ENCODE peak calls at places on chromosome 15, in nine cellular contexts. H is fibroblast of mammary gland; R is upper lobe of right lung; K is AG09309; V is natural killer cell; Y is cardiac fibroblast; L is CD4-positive, alpha-beta T cell; O is hepatocyte; U is mesothelial cell of epicardium. G is an unnamed sample.

GRCh38 chr15:50685191-50685975 is 1.2 kb downstream of the TRPM7 start:
- DNase-seq in K (no peak), Y (peak), U (no peak), O (no peak), R (no peak), V (no peak), H (no peak), L (no peak), G (no peak)

GRCh38 chr15:90159213-90159612 is 41.9 kb upstream of the SEMA4B start:
- DNase-seq in U (no peak), K (no peak), R (no peak), H (no peak), V (no peak), L (no peak), O (no peak), Y (no peak), G (no peak)

GRCh38 chr15:63388511-63388910 is 6.9 kb upstream of the CA12 start:
- DNase-seq in O (no peak), K (no peak), U (no peak), V (no peak), R (no peak), Y (no peak), L (no peak), H (no peak), G (no peak)

GRCh38 chr15:92226020-92226612 is 167.6 kb upstream of the ST8SIA2 start:
- DNase-seq in H (peak), V (no peak), O (peak), U (no peak), Y (peak), K (peak), R (no peak), L (no peak), G (no peak)

GRCh38 chr15:20344601-20345400 is 196.8 kb downstream of the GOLGA6L6 start:
- DNase-seq in K (no peak), H (no peak), Y (no peak), U (peak), R (peak), O (peak), L (no peak), V (peak), G (peak)

GRCh38 chr15:35833590-35833989 is 287.6 kb upstream of the DPH6 start:
- DNase-seq in R (no peak), U (no peak), Y (no peak), O (no peak), V (no peak), H (peak), L (no peak), K (no peak), G (no peak)

GRCh38 chr15:29935296-29936020 is 113.2 kb upstream of the TJP1 start:
- DNase-seq in L (no peak), O (no peak), U (no peak), R (no peak), Y (no peak), V (no peak), H (peak), K (no peak), G (no peak)

GRCh38 chr15:51874751-51875644 is 45.5 kb downstream of the TMOD3 start:
- DNase-seq in L (no peak), K (peak), U (no peak), R (no peak), V (no peak), O (peak), H (peak), Y (peak), G (no peak)

GRCh38 chr15:44861917-44862316 is 94.6 kb upstream of the TERB2 start:
- DNase-seq in O (no peak), K (no peak), R (no peak), V (no peak), L (no peak), U (no peak), Y (no peak), H (no peak), G (no peak)

GRCh38 chr15:82980986-82981385 is 5.0 kb upstream of the RAMAC start:
- DNase-seq in K (no peak), R (no peak), U (no peak), O (no peak), Y (no peak), V (no peak), H (no peak), L (no peak), G (no peak)

GRCh38 chr15:47801522-47801921 is 84.2 kb downstream of the SEMA6D start:
- DNase-seq in L (no peak), O (no peak), Y (no peak), R (no peak), U (no peak), H (no peak), V (no peak), K (no peak), G (no peak)

GRCh38 chr15:29143293-29143692 is 126.3 kb downstream of the NSMCE3 start:
- DNase-seq in L (no peak), K (no peak), U (no peak), V (no peak), R (no peak), O (no peak), H (no peak), Y (no peak), G (no peak)

GRCh38 chr15:56957812-56958406 is 39.5 kb downstream of the TCF12 start:
- DNase-seq in H (no peak), L (no peak), Y (no peak), O (peak), R (no peak), K (no peak), U (no peak), V (no peak), G (no peak)

DNA sequence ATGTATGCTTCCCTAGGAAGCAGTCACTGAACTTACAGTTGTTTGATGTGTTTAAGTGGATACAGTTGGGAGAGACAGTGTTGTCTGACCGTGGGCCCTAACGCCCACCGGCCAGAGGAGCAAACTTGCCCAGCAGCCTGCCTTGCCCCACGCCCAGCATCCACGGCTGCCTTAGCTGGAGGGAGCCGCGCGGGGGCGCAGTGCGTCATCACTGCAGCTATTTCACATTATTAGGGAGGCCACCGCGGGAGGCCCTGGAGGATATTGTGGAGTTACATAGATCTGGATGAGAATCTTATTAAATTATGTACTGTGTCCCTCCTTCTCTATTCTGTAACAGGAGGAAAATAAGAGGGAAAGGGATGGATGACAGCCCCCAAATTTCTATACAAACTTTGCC is 267.2 kb downstream of the GABRG3 start:
- DNase-seq in L (no peak), O (no peak), H (no peak), Y (no peak), R (no peak), U (no peak), K (no peak), V (no peak), G (no peak)
- TF ChIP-seq CTCF in L (no peak), O (no peak), H (peak), Y (no peak), R (no peak), U (no peak), K (no peak), V (no peak), G (no peak)

DNA sequence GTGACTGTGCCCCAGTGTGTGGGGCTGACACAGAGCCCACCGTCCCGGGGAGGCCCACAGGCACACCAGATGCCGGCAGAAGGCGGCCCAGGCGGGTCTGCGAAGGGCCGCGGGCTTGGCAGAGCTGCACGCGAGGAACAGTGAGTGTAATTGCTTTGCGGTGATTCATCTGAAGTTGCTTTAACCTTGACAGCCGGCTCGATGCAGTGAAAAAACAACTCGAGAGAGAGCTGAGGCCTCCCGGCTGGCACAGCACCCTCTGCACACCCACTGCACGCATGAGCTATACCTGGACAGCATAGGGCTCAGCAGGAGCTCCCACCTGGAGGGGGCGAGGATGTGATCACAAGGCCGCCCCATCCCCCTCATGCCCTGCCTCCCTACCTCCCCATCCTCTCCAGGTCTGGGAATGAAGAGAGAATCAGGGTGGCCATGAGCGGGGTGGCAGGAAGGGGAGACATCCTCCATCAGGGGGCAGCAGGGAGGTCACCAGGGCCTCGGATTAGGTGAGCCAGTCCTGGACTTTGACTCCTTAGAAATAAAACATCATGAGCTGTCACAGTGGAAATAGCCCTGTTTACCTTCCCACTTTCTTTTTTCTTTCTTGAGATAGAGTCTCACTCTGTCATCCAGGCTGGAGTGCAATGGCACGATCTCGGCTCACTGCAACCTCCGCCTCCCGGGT is 172.6 kb downstream of the MEGF11 start:
- DNase-seq in Y (peak), R (peak), K (no peak), O (peak), U (no peak), V (no peak), H (peak), L (no peak), G (no peak)
- TF ChIP-seq CTCF in Y (no peak), R (no peak), K (no peak), O (peak), U (no peak), V (no peak), H (no peak), L (no peak), G (no peak)

DNA sequence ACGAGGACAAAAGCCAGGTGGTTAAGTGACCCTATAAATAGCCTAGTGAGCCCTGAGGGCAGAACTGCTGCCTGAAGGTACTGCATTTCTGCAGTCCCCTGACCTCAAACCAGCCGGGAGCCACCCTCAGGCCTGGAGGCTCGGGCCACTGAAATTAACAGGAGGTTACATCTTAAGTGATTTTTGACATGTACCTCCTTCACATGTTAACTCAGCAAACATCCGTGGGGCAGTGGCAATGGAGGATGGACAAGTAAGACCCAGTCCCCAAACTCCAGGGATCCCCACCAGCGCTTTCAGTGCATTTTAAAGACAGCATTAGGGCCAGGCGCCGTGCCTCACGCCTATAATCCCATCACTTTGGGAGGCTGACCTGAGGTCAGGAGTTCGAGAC is 26.2 kb downstream of the PSTPIP1 start:
- DNase-seq in O (no peak), U (no peak), V (no peak), R (no peak), K (no peak), Y (no peak), L (no peak), H (no peak), G (no peak)
- TF ChIP-seq CTCF in O (no peak), U (no peak), V (no peak), R (no peak), K (no peak), Y (no peak), L (no peak), H (no peak), G (no peak)

GRCh38 chr15:79065361-79065743 is 25.2 kb downstream of the RASGRF1 start:
- DNase-seq in O (no peak), U (no peak), L (no peak), K (no peak), H (no peak), R (no peak), Y (no peak), V (no peak), G (no peak)

GRCh38 chr15:79066391-79067090 is 24.0 kb downstream of the RASGRF1 start:
- DNase-seq in Y (no peak), L (no peak), O (no peak), R (no peak), H (no peak), K (no peak), V (no peak), U (no peak), G (no peak)

GRCh38 chr15:79064496-79064895 is 26.1 kb downstream of the RASGRF1 start:
- DNase-seq in R (no peak), Y (no peak), K (no peak), U (no peak), V (no peak), H (no peak), O (no peak), L (no peak), G (no peak)

GRCh38 chr15:79067434-79067833 is 23.1 kb downstream of the RASGRF1 start:
- DNase-seq in H (no peak), O (peak), Y (no peak), U (no peak), V (no peak), L (no peak), K (no peak), R (no peak), G (no peak)

GRCh38 chr15:79065744-79066376 is 24.7 kb downstream of the RASGRF1 start:
- DNase-seq in L (no peak), O (no peak), R (no peak), Y (no peak), U (no peak), K (no peak), V (no peak), H (no peak), G (no peak)
- TF ChIP-seq CTCF in L (no peak), O (no peak), R (no peak), Y (no peak), U (no peak), K (no peak), V (no peak), H (no peak), G (no peak)

DNA sequence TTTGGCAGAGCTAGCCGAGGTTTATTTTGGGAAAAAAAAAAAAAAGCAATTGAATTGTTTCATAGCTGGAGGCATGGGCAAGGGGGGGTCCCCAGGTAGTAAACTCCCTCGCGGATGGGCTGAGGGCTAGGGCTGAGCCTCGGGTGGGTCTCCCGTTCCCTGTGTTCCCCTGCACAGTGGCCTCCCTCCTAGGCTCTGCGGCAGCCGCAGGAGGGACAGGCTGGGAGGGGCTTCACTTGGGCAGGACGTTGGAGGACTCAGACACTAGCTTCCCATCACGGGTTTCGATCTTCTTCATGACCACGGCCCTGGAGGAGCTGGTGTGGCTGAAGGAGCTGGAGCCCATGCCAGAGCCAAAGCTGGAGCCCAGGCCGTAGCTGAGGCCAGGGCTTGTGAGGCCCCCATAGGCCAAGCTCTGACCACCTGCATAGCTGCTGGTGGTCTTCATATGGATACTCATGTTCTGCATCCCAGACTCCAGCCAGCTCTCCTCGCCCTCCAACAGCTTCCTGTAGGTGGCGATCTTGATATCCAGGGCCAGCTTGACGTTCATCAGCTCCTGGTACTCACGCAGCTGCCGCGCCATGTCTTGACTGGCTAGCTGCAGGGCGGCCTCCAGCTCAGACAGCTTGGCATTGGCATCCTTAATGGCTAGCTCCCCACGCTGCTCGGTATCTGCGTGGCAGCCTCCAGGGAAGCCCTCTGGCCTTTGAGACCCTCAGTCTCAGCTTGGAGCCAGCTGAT is 64.0 kb upstream of the CDAN1 start:
- DNase-seq in V (no peak), O (no peak), H (no peak), R (no peak), Y (no peak), U (no peak), K (no peak), L (no peak), G (no peak)
- TF ChIP-seq CTCF in V (no peak), O (no peak), H (no peak), R (peak), Y (no peak), U (no peak), K (no peak), L (no peak), G (no peak)

DNA sequence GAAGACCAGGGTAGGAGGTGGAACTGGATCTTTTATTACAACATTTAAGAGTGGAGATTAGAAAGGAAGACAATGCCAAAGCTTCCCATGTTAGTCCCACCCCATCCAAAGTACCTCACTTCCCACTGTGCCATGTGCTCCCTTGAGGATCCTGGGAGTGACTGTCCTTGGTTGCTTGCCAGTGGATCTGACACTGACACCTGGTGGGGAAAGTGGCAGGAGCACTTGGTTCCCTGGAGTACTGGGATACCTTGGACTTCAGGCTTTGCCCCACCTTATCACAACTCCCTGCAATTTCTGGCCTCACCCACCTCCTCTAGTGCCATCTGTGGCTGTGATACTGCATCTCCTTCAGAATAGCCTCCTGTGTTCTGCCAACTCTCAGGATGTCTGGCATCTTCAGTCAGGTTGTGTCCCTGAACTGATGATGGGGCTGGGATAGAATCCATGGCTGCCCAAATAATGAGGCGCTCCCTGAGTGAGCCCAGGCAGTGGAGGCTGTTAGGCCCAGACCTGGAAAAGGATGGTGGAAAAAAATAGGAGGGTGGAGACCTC is 1.3 kb downstream of the ELL3 start:
- DNase-seq in O (peak), V (no peak), U (no peak), Y (no peak), H (peak), K (no peak), L (no peak), R (peak), G (no peak)
- TF ChIP-seq CTCF in O (peak), V (no peak), U (no peak), Y (peak), H (peak), K (peak), L (no peak), R (peak), G (no peak)

GRCh38 chr15:68277605-68278344 is at the start of gene FEM1B:
- DNase-seq in L (peak), R (peak), O (peak), Y (peak), V (peak), H (peak), K (peak), U (peak), G (peak)
- TF ChIP-seq CTCF in L (no peak), R (peak), O (no peak), Y (no peak), V (no peak), H (no peak), K (no peak), U (peak), G (no peak)

GRCh38 chr15:65066001-65066634 is 1.7 kb downstream of the RASL12 start:
- DNase-seq in K (no peak), V (no peak), L (no peak), Y (no peak), U (no peak), R (no peak), H (peak), O (no peak), G (no peak)
- TF ChIP-seq CTCF in K (no peak), V (no peak), L (peak), Y (no peak), U (no peak), R (no peak), H (no peak), O (no peak), G (no peak)

GRCh38 chr15:68602484-68603240 is 23.9 kb downstream of the CORO2B start:
- DNase-seq in L (no peak), K (no peak), O (no peak), Y (no peak), U (no peak), R (no peak), H (no peak), V (no peak), G (no peak)
- TF ChIP-seq CTCF in L (no peak), K (no peak), O (no peak), Y (no peak), U (no peak), R (no peak), H (no peak), V (no peak), G (no peak)

GRCh38 chr15:38670142-38671002 is 105.8 kb upstream of the RASGRP1 start:
- DNase-seq in O (no peak), K (no peak), R (no peak), U (no peak), H (no peak), L (peak), Y (no peak), V (peak), G (no peak)
- TF ChIP-seq CTCF in O (no peak), K (no peak), R (no peak), U (no peak), H (no peak), L (no peak), Y (no peak), V (no peak), G (no peak)